ENCODE peak calls at places on chromosomes 3 and 15, in ten cellular contexts. One of them, this sample, is unnamed.

GRCh38 chr3:172213765-172214358 is 174.5 kb downstream of the FNDC3B start:
- DNase-seq in adrenal gland: no peak
- DNase-seq in tibial artery: no peak
- DNase-seq in K562: no peak
- DNase-seq in breast epithelium: no peak
- DNase-seq in HCT116: no peak
- DNase-seq in epithelial cell of esophagus: no peak
- DNase-seq in fibroblast of lung: no peak
- DNase-seq in A549: no peak
- DNase-seq in IMR-90: no peak
- DNase-seq in this sample: no peak

GRCh38 chr15:88894819-88895767 is at the start of gene HAPLN3:
- DNase-seq in epithelial cell of esophagus: peak
- DNase-seq in breast epithelium: no peak
- DNase-seq in A549: peak
- DNase-seq in IMR-90: peak
- DNase-seq in fibroblast of lung: peak
- DNase-seq in HCT116: no peak
- DNase-seq in adrenal gland: peak
- DNase-seq in tibial artery: peak
- DNase-seq in K562: peak
- DNase-seq in this sample: no peak

GRCh38 chr15:66850078-66850991 is 148.3 kb downstream of the SMAD6 start:
- DNase-seq in IMR-90: no peak
- DNase-seq in HCT116: no peak
- DNase-seq in A549: no peak
- DNase-seq in K562: peak
- DNase-seq in breast epithelium: no peak
- DNase-seq in epithelial cell of esophagus: no peak
- DNase-seq in tibial artery: peak
- DNase-seq in adrenal gland: peak
- DNase-seq in fibroblast of lung: no peak
- DNase-seq in this sample: no peak

GRCh38 chr3:197809356-197810020 is 18.4 kb downstream of the LRCH3 start:
- DNase-seq in K562: no peak
- DNase-seq in epithelial cell of esophagus: no peak
- DNase-seq in tibial artery: no peak
- DNase-seq in adrenal gland: no peak
- DNase-seq in breast epithelium: no peak
- DNase-seq in IMR-90: peak
- DNase-seq in A549: no peak
- DNase-seq in fibroblast of lung: peak
- DNase-seq in HCT116: no peak
- DNase-seq in this sample: no peak

GRCh38 chr3:125594581-125595011 is 701 bp downstream of the OSBPL11 start:
- DNase-seq in A549: no peak
- DNase-seq in IMR-90: peak
- DNase-seq in breast epithelium: no peak
- DNase-seq in tibial artery: no peak
- DNase-seq in adrenal gland: peak
- DNase-seq in epithelial cell of esophagus: peak
- DNase-seq in K562: no peak
- DNase-seq in HCT116: no peak
- DNase-seq in fibroblast of lung: no peak
- DNase-seq in this sample: no peak

GRCh38 chr15:48385431-48385830 is 54.2 kb downstream of the DUT start:
- DNase-seq in IMR-90: peak
- DNase-seq in K562: no peak
- DNase-seq in fibroblast of lung: peak
- DNase-seq in epithelial cell of esophagus: peak
- DNase-seq in HCT116: no peak
- DNase-seq in breast epithelium: no peak
- DNase-seq in adrenal gland: no peak
- DNase-seq in tibial artery: no peak
- DNase-seq in A549: no peak
- DNase-seq in this sample: no peak

GRCh38 chr15:74988007-74988800 is 7.2 kb upstream of the SCAMP5 start:
- DNase-seq in adrenal gland: peak
- DNase-seq in A549: peak
- DNase-seq in K562: peak
- DNase-seq in IMR-90: peak
- DNase-seq in fibroblast of lung: peak
- DNase-seq in epithelial cell of esophagus: peak
- DNase-seq in tibial artery: no peak
- DNase-seq in HCT116: peak
- DNase-seq in breast epithelium: no peak
- DNase-seq in this sample: no peak

GRCh38 chr3:134751831-134752230 is 43.2 kb upstream of the EPHB1 start:
- DNase-seq in breast epithelium: no peak
- DNase-seq in epithelial cell of esophagus: no peak
- DNase-seq in tibial artery: no peak
- DNase-seq in IMR-90: no peak
- DNase-seq in fibroblast of lung: no peak
- DNase-seq in adrenal gland: no peak
- DNase-seq in A549: no peak
- DNase-seq in HCT116: no peak
- DNase-seq in K562: no peak
- DNase-seq in this sample: no peak

GRCh38 chr3:38165722-38166387 is 518 bp downstream of the OXSR1 start:
- DNase-seq in HCT116: no peak
- DNase-seq in adrenal gland: peak
- DNase-seq in tibial artery: peak
- DNase-seq in fibroblast of lung: no peak
- DNase-seq in K562: peak
- DNase-seq in epithelial cell of esophagus: peak
- DNase-seq in IMR-90: peak
- DNase-seq in breast epithelium: peak
- DNase-seq in A549: peak
- DNase-seq in this sample: peak

GRCh38 chr15:63500265-63501250 is 3.8 kb upstream of the USP3 start:
- DNase-seq in tibial artery: no peak
- DNase-seq in adrenal gland: no peak
- DNase-seq in breast epithelium: no peak
- DNase-seq in K562: no peak
- DNase-seq in epithelial cell of esophagus: no peak
- DNase-seq in HCT116: no peak
- DNase-seq in A549: peak
- DNase-seq in fibroblast of lung: no peak
- DNase-seq in IMR-90: no peak
- DNase-seq in this sample: no peak

GRCh38 chr15:94335616-94336015 is 104.3 kb downstream of the MCTP2 start:
- DNase-seq in epithelial cell of esophagus: no peak
- DNase-seq in HCT116: no peak
- DNase-seq in tibial artery: no peak
- DNase-seq in IMR-90: peak
- DNase-seq in adrenal gland: no peak
- DNase-seq in fibroblast of lung: peak
- DNase-seq in breast epithelium: no peak
- DNase-seq in K562: no peak
- DNase-seq in A549: no peak
- DNase-seq in this sample: no peak

GRCh38 chr3:134423153-134423552 is 48.9 kb upstream of the AMOTL2 start:
- DNase-seq in IMR-90: peak
- DNase-seq in tibial artery: no peak
- DNase-seq in breast epithelium: no peak
- DNase-seq in HCT116: no peak
- DNase-seq in K562: no peak
- DNase-seq in fibroblast of lung: peak
- DNase-seq in epithelial cell of esophagus: no peak
- DNase-seq in A549: no peak
- DNase-seq in adrenal gland: no peak
- DNase-seq in this sample: no peak

DNA sequence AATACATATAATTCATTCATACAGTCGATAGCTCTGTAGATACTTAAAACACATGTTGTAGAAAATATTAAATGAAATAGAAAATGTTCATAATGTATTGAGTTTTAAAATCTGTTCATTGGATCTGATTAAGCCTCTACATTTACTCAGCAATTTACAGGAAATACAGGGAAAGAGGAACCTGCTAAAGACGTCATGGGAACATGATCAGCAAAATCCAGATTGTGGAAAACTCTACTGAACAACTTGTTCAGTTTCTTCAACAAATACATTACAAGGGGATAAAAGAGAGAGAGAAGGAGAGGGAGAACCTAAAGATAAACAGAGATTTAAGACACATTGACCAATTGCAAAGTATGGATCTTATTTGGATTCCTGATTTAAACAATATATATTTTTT is 46.7 kb downstream of the KLHL6 start:
- DNase-seq in breast epithelium: no peak
- DNase-seq in fibroblast of lung: no peak
- DNase-seq in K562: no peak
- DNase-seq in adrenal gland: no peak
- DNase-seq in HCT116: no peak
- DNase-seq in epithelial cell of esophagus: no peak
- DNase-seq in tibial artery: no peak
- DNase-seq in A549: no peak
- DNase-seq in IMR-90: no peak
- DNase-seq in this sample: no peak
- H3K4me3 ChIP-seq in breast epithelium: no peak
- H3K4me3 ChIP-seq in fibroblast of lung: no peak
- H3K4me3 ChIP-seq in K562: no peak
- H3K4me3 ChIP-seq in adrenal gland: no peak
- H3K4me3 ChIP-seq in HCT116: no peak
- H3K4me3 ChIP-seq in epithelial cell of esophagus: no peak
- H3K4me3 ChIP-seq in tibial artery: no peak
- H3K4me3 ChIP-seq in A549: no peak
- H3K4me3 ChIP-seq in IMR-90: no peak
- H3K4me3 ChIP-seq in this sample: no peak

DNA sequence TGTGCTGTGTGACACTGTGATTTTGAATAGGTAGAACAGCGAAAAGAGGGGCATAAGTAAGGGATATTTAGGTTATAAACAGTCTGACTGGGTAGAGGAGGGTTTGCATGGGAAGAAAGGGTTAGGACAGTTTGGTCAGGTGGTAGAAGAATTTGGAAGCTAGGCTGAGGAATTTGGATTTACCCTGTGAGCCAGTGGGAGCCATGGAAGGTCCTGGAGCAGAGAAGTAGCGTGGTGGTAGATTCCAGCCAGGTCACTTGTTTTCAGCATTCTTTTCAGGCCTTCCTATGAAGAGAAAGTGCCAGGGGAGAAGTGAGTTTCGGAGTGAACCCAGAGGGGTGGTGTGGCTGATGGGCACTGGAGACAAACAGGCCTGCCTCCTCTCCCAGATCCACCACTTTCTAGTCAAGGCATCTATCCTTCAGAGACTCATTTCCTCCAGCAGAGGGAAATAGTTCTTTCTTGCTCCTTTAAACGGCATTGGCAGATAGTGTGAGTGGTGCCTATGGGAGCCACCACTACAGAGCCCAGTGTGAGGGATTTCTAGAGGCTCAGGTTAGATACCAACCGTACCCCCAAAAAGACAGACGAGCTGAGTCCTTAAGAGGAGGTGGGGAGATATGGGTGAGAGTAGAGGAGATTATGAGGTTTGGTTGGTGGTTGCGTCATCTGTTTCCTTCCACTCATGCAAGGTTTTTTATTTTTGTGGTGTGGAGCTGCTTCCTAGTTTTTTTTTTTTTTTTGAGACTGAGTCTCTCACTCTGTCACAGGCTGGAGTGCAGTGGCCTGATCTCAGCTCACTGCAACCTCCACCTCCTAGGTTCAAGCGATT is 21.2 kb downstream of the PXK start:
- DNase-seq in epithelial cell of esophagus: no peak
- DNase-seq in tibial artery: no peak
- DNase-seq in fibroblast of lung: no peak
- DNase-seq in adrenal gland: no peak
- DNase-seq in breast epithelium: no peak
- DNase-seq in IMR-90: peak
- DNase-seq in A549: no peak
- DNase-seq in HCT116: no peak
- DNase-seq in K562: no peak
- DNase-seq in this sample: no peak
- TF ChIP-seq CTCF in epithelial cell of esophagus: no peak
- TF ChIP-seq CTCF in tibial artery: no peak
- TF ChIP-seq CTCF in fibroblast of lung: no peak
- TF ChIP-seq CTCF in adrenal gland: no peak
- TF ChIP-seq CTCF in breast epithelium: no peak
- TF ChIP-seq CTCF in IMR-90: peak
- TF ChIP-seq CTCF in A549: no peak
- TF ChIP-seq CTCF in HCT116: no peak
- TF ChIP-seq CTCF in K562: no peak
- TF ChIP-seq CTCF in this sample: no peak

GRCh38 chr3:52056968-52057805 is 816 bp upstream of the DUSP7 start:
- DNase-seq in tibial artery: peak
- DNase-seq in fibroblast of lung: peak
- DNase-seq in HCT116: peak
- DNase-seq in adrenal gland: peak
- DNase-seq in K562: peak
- DNase-seq in epithelial cell of esophagus: peak
- DNase-seq in breast epithelium: peak
- DNase-seq in IMR-90: peak
- DNase-seq in A549: peak
- DNase-seq in this sample: peak
- H3K4me3 ChIP-seq in tibial artery: peak
- H3K4me3 ChIP-seq in fibroblast of lung: peak
- H3K4me3 ChIP-seq in HCT116: peak
- H3K4me3 ChIP-seq in adrenal gland: peak
- H3K4me3 ChIP-seq in K562: peak
- H3K4me3 ChIP-seq in epithelial cell of esophagus: peak
- H3K4me3 ChIP-seq in breast epithelium: peak
- H3K4me3 ChIP-seq in IMR-90: peak
- H3K4me3 ChIP-seq in A549: peak
- H3K4me3 ChIP-seq in this sample: peak

GRCh38 chr15:60928987-60929386 is 300.1 kb downstream of the RORA start:
- DNase-seq in A549: no peak
- DNase-seq in epithelial cell of esophagus: no peak
- DNase-seq in K562: no peak
- DNase-seq in tibial artery: no peak
- DNase-seq in HCT116: no peak
- DNase-seq in breast epithelium: no peak
- DNase-seq in IMR-90: no peak
- DNase-seq in adrenal gland: no peak
- DNase-seq in fibroblast of lung: no peak
- DNase-seq in this sample: no peak

GRCh38 chr15:60935130-60935529 is 294.0 kb downstream of the RORA start:
- DNase-seq in breast epithelium: no peak
- DNase-seq in HCT116: no peak
- DNase-seq in epithelial cell of esophagus: no peak
- DNase-seq in adrenal gland: no peak
- DNase-seq in tibial artery: no peak
- DNase-seq in IMR-90: no peak
- DNase-seq in A549: no peak
- DNase-seq in K562: no peak
- DNase-seq in fibroblast of lung: no peak
- DNase-seq in this sample: peak

GRCh38 chr15:60933914-60934885 is 294.9 kb downstream of the RORA start:
- DNase-seq in breast epithelium: no peak
- DNase-seq in fibroblast of lung: no peak
- DNase-seq in HCT116: no peak
- DNase-seq in IMR-90: peak
- DNase-seq in A549: no peak
- DNase-seq in tibial artery: no peak
- DNase-seq in K562: no peak
- DNase-seq in epithelial cell of esophagus: peak
- DNase-seq in adrenal gland: no peak
- DNase-seq in this sample: no peak

GRCh38 chr15:60936186-60936585 is 292.9 kb downstream of the RORA start:
- DNase-seq in HCT116: no peak
- DNase-seq in adrenal gland: no peak
- DNase-seq in fibroblast of lung: no peak
- DNase-seq in K562: no peak
- DNase-seq in breast epithelium: no peak
- DNase-seq in tibial artery: no peak
- DNase-seq in IMR-90: no peak
- DNase-seq in epithelial cell of esophagus: no peak
- DNase-seq in A549: no peak
- DNase-seq in this sample: no peak

GRCh38 chr15:60932051-60932915 is 296.8 kb downstream of the RORA start:
- DNase-seq in A549: peak
- DNase-seq in adrenal gland: peak
- DNase-seq in HCT116: peak
- DNase-seq in fibroblast of lung: no peak
- DNase-seq in breast epithelium: no peak
- DNase-seq in epithelial cell of esophagus: peak
- DNase-seq in K562: no peak
- DNase-seq in tibial artery: peak
- DNase-seq in IMR-90: peak
- DNase-seq in this sample: no peak
- TF ChIP-seq CTCF in A549: peak
- TF ChIP-seq CTCF in adrenal gland: peak
- TF ChIP-seq CTCF in HCT116: no peak
- TF ChIP-seq CTCF in fibroblast of lung: no peak
- TF ChIP-seq CTCF in breast epithelium: no peak
- TF ChIP-seq CTCF in epithelial cell of esophagus: peak
- TF ChIP-seq CTCF in K562: no peak
- TF ChIP-seq CTCF in tibial artery: peak
- TF ChIP-seq CTCF in IMR-90: no peak
- TF ChIP-seq CTCF in this sample: no peak